ENCODE peak calls at places on chromosome 13, in ten cellular contexts. One of them, this sample, is unnamed.

GRCh38 chr13:22648325-22648758 is 532.4 kb upstream of the SGCG start:
- DNase-seq in activated naive CD4-positive, alpha-beta T cell treated with Interleukin-2 at 50 U/mL for 16 hours: no peak
- DNase-seq in stimulated activated naive CD8-positive, alpha-beta T cell treated with anti-CD3 and anti-CD28 coated beads, Interleukin-15, amount 100 ng/mL, for 72 hours: no peak
- DNase-seq in T-helper 17 cell: no peak
- DNase-seq in GM23248: no peak
- DNase-seq in stimulated activated CD4-positive, alpha-beta T cell treated with anti-CD3 and anti-CD28 coated beads, TNF-alpha, amount 100 ng/mL, for 48 hours: no peak
- DNase-seq in gastrocnemius medialis: no peak
- DNase-seq in GF-D8: no peak
- DNase-seq in tibial nerve: peak; percentile 22
- DNase-seq in NCI-H1105 treated with DMSO at 0.1 percent for 48 hours: no peak
- DNase-seq in this sample: no peak

GRCh38 chr13:40127476-40127875 is 472.0 kb downstream of the COG6 start:
- DNase-seq in activated naive CD4-positive, alpha-beta T cell treated with Interleukin-2 at 50 U/mL for 16 hours: no peak
- DNase-seq in stimulated activated naive CD8-positive, alpha-beta T cell treated with anti-CD3 and anti-CD28 coated beads, Interleukin-15, amount 100 ng/mL, for 72 hours: no peak
- DNase-seq in T-helper 17 cell: no peak
- DNase-seq in GM23248: no peak
- DNase-seq in stimulated activated CD4-positive, alpha-beta T cell treated with anti-CD3 and anti-CD28 coated beads, TNF-alpha, amount 100 ng/mL, for 48 hours: no peak
- DNase-seq in gastrocnemius medialis: no peak
- DNase-seq in GF-D8: no peak
- DNase-seq in tibial nerve: no peak
- DNase-seq in NCI-H1105 treated with DMSO at 0.1 percent for 48 hours: no peak
- DNase-seq in this sample: no peak

GRCh38 chr13:40271511-40271910 is 394.9 kb downstream of the FOXO1 start:
- DNase-seq in activated naive CD4-positive, alpha-beta T cell treated with Interleukin-2 at 50 U/mL for 16 hours: no peak
- DNase-seq in stimulated activated naive CD8-positive, alpha-beta T cell treated with anti-CD3 and anti-CD28 coated beads, Interleukin-15, amount 100 ng/mL, for 72 hours: no peak
- DNase-seq in T-helper 17 cell: no peak
- DNase-seq in GM23248: no peak
- DNase-seq in stimulated activated CD4-positive, alpha-beta T cell treated with anti-CD3 and anti-CD28 coated beads, TNF-alpha, amount 100 ng/mL, for 48 hours: no peak
- DNase-seq in gastrocnemius medialis: peak; percentile 28
- DNase-seq in GF-D8: no peak
- DNase-seq in tibial nerve: peak; percentile 31
- DNase-seq in NCI-H1105 treated with DMSO at 0.1 percent for 48 hours: no peak
- DNase-seq in this sample: no peak

GRCh38 chr13:27007166-27007565 is 164.4 kb downstream of the USP12 start:
- DNase-seq in activated naive CD4-positive, alpha-beta T cell treated with Interleukin-2 at 50 U/mL for 16 hours: no peak
- DNase-seq in stimulated activated naive CD8-positive, alpha-beta T cell treated with anti-CD3 and anti-CD28 coated beads, Interleukin-15, amount 100 ng/mL, for 72 hours: no peak
- DNase-seq in T-helper 17 cell: no peak
- DNase-seq in GM23248: no peak
- DNase-seq in stimulated activated CD4-positive, alpha-beta T cell treated with anti-CD3 and anti-CD28 coated beads, TNF-alpha, amount 100 ng/mL, for 48 hours: no peak
- DNase-seq in gastrocnemius medialis: no peak
- DNase-seq in GF-D8: no peak
- DNase-seq in tibial nerve: no peak
- DNase-seq in NCI-H1105 treated with DMSO at 0.1 percent for 48 hours: peak; percentile 46
- DNase-seq in this sample: no peak

GRCh38 chr13:87234981-87235380 is 436.2 kb upstream of the SLITRK5 start:
- DNase-seq in activated naive CD4-positive, alpha-beta T cell treated with Interleukin-2 at 50 U/mL for 16 hours: no peak
- DNase-seq in stimulated activated naive CD8-positive, alpha-beta T cell treated with anti-CD3 and anti-CD28 coated beads, Interleukin-15, amount 100 ng/mL, for 72 hours: no peak
- DNase-seq in T-helper 17 cell: no peak
- DNase-seq in GM23248: peak; percentile 6
- DNase-seq in stimulated activated CD4-positive, alpha-beta T cell treated with anti-CD3 and anti-CD28 coated beads, TNF-alpha, amount 100 ng/mL, for 48 hours: no peak
- DNase-seq in gastrocnemius medialis: no peak
- DNase-seq in GF-D8: peak; percentile 6
- DNase-seq in tibial nerve: no peak
- DNase-seq in NCI-H1105 treated with DMSO at 0.1 percent for 48 hours: no peak
- DNase-seq in this sample: no peak

GRCh38 chr13:80469841-80470378 is 129.0 kb upstream of the SPRY2 start:
- DNase-seq in activated naive CD4-positive, alpha-beta T cell treated with Interleukin-2 at 50 U/mL for 16 hours: no peak
- DNase-seq in stimulated activated naive CD8-positive, alpha-beta T cell treated with anti-CD3 and anti-CD28 coated beads, Interleukin-15, amount 100 ng/mL, for 72 hours: no peak
- DNase-seq in T-helper 17 cell: no peak
- DNase-seq in GM23248: peak; percentile 37
- DNase-seq in stimulated activated CD4-positive, alpha-beta T cell treated with anti-CD3 and anti-CD28 coated beads, TNF-alpha, amount 100 ng/mL, for 48 hours: no peak
- DNase-seq in gastrocnemius medialis: peak; percentile 89
- DNase-seq in GF-D8: no peak
- DNase-seq in tibial nerve: peak; percentile 87
- DNase-seq in NCI-H1105 treated with DMSO at 0.1 percent for 48 hours: no peak
- DNase-seq in this sample: peak; percentile 78

GRCh38 chr13:51714663-51715168 is 89.2 kb downstream of the DHRS12 start:
- DNase-seq in activated naive CD4-positive, alpha-beta T cell treated with Interleukin-2 at 50 U/mL for 16 hours: no peak
- DNase-seq in stimulated activated naive CD8-positive, alpha-beta T cell treated with anti-CD3 and anti-CD28 coated beads, Interleukin-15, amount 100 ng/mL, for 72 hours: no peak
- DNase-seq in T-helper 17 cell: no peak
- DNase-seq in GM23248: peak; percentile 75
- DNase-seq in stimulated activated CD4-positive, alpha-beta T cell treated with anti-CD3 and anti-CD28 coated beads, TNF-alpha, amount 100 ng/mL, for 48 hours: no peak
- DNase-seq in gastrocnemius medialis: no peak
- DNase-seq in GF-D8: no peak
- DNase-seq in tibial nerve: no peak
- DNase-seq in NCI-H1105 treated with DMSO at 0.1 percent for 48 hours: no peak
- DNase-seq in this sample: no peak

GRCh38 chr13:23790591-23791170 is 98.5 kb downstream of the MIPEP start:
- DNase-seq in activated naive CD4-positive, alpha-beta T cell treated with Interleukin-2 at 50 U/mL for 16 hours: no peak
- DNase-seq in stimulated activated naive CD8-positive, alpha-beta T cell treated with anti-CD3 and anti-CD28 coated beads, Interleukin-15, amount 100 ng/mL, for 72 hours: no peak
- DNase-seq in T-helper 17 cell: no peak
- DNase-seq in GM23248: peak; percentile 84
- DNase-seq in stimulated activated CD4-positive, alpha-beta T cell treated with anti-CD3 and anti-CD28 coated beads, TNF-alpha, amount 100 ng/mL, for 48 hours: no peak
- DNase-seq in gastrocnemius medialis: no peak
- DNase-seq in GF-D8: no peak
- DNase-seq in tibial nerve: no peak
- DNase-seq in NCI-H1105 treated with DMSO at 0.1 percent for 48 hours: no peak
- DNase-seq in this sample: no peak

GRCh38 chr13:93450226-93450625 is 223.6 kb downstream of the GPC6 start:
- DNase-seq in activated naive CD4-positive, alpha-beta T cell treated with Interleukin-2 at 50 U/mL for 16 hours: no peak
- DNase-seq in stimulated activated naive CD8-positive, alpha-beta T cell treated with anti-CD3 and anti-CD28 coated beads, Interleukin-15, amount 100 ng/mL, for 72 hours: no peak
- DNase-seq in T-helper 17 cell: no peak
- DNase-seq in GM23248: peak; percentile 54
- DNase-seq in stimulated activated CD4-positive, alpha-beta T cell treated with anti-CD3 and anti-CD28 coated beads, TNF-alpha, amount 100 ng/mL, for 48 hours: no peak
- DNase-seq in gastrocnemius medialis: no peak
- DNase-seq in GF-D8: no peak
- DNase-seq in tibial nerve: no peak
- DNase-seq in NCI-H1105 treated with DMSO at 0.1 percent for 48 hours: no peak
- DNase-seq in this sample: no peak

GRCh38 chr13:43572601-43573360 is 214.0 kb downstream of the ENOX1 start:
- DNase-seq in activated naive CD4-positive, alpha-beta T cell treated with Interleukin-2 at 50 U/mL for 16 hours: no peak
- DNase-seq in stimulated activated naive CD8-positive, alpha-beta T cell treated with anti-CD3 and anti-CD28 coated beads, Interleukin-15, amount 100 ng/mL, for 72 hours: no peak
- DNase-seq in T-helper 17 cell: no peak
- DNase-seq in GM23248: peak; percentile 91
- DNase-seq in stimulated activated CD4-positive, alpha-beta T cell treated with anti-CD3 and anti-CD28 coated beads, TNF-alpha, amount 100 ng/mL, for 48 hours: no peak
- DNase-seq in gastrocnemius medialis: no peak
- DNase-seq in GF-D8: no peak
- DNase-seq in tibial nerve: no peak
- DNase-seq in NCI-H1105 treated with DMSO at 0.1 percent for 48 hours: no peak
- DNase-seq in this sample: no peak

GRCh38 chr13:78436311-78436710 is 167.0 kb downstream of the POU4F1 start:
- DNase-seq in activated naive CD4-positive, alpha-beta T cell treated with Interleukin-2 at 50 U/mL for 16 hours: no peak
- DNase-seq in stimulated activated naive CD8-positive, alpha-beta T cell treated with anti-CD3 and anti-CD28 coated beads, Interleukin-15, amount 100 ng/mL, for 72 hours: no peak
- DNase-seq in T-helper 17 cell: no peak
- DNase-seq in GM23248: no peak
- DNase-seq in stimulated activated CD4-positive, alpha-beta T cell treated with anti-CD3 and anti-CD28 coated beads, TNF-alpha, amount 100 ng/mL, for 48 hours: no peak
- DNase-seq in gastrocnemius medialis: no peak
- DNase-seq in GF-D8: no peak
- DNase-seq in tibial nerve: no peak
- DNase-seq in NCI-H1105 treated with DMSO at 0.1 percent for 48 hours: no peak
- DNase-seq in this sample: no peak

This sample was measured in CD14-positive monocyte.